ENCODE peak calls at places on chromosomes 3 and 15, in ten cellular contexts. M, S, I, R, N, Q, Y, C, V and A are unnamed samples.

GRCh38 chr3:196138927-196139680 is 57.2 kb upstream of the TFRC start:
- DNase-seq in C (peak; percentile 49), R (no peak), Y (no peak), I (peak; percentile 81), S (no peak), M (no peak), N (no peak), V (peak; percentile 57), Q (no peak), A (no peak)

GRCh38 chr3:24300949-24301348 is 193.7 kb downstream of the THRB start:
- DNase-seq in Y (no peak), Q (no peak), N (no peak), I (no peak), R (no peak), S (no peak), V (no peak), C (no peak), M (no peak), A (no peak)

GRCh38 chr3:179666436-179667035 is 13.7 kb downstream of the USP13 start:
- DNase-seq in M (peak; percentile 13), Q (peak; percentile 73), I (no peak), Y (peak; percentile 80), S (no peak), C (no peak), N (peak; percentile 86), R (no peak), V (peak; percentile 47), A (no peak)

GRCh38 chr3:129461022-129461421 is 21.0 kb downstream of the IFT122 start:
- DNase-seq in N (no peak), M (no peak), Q (no peak), S (no peak), V (no peak), Y (no peak), C (no peak), I (peak; percentile 81), R (no peak), A (no peak)

GRCh38 chr3:105823149-105823866 is 45.5 kb downstream of the CBLB start:
- DNase-seq in C (peak; percentile 72), Q (no peak), M (no peak), Y (no peak), I (peak; percentile 98), N (no peak), S (no peak), R (no peak), V (no peak), A (no peak)

GRCh38 chr3:1506090-1506489 is 413.3 kb downstream of the CNTN6 start:
- DNase-seq in I (no peak), R (no peak), N (no peak), S (no peak), C (no peak), Y (no peak), M (no peak), Q (no peak), V (no peak), A (no peak)

GRCh38 chr15:58875343-58875742 is 58.1 kb downstream of the SLTM start:
- DNase-seq in S (no peak), C (no peak), V (no peak), Q (no peak), I (peak; percentile 5), Y (no peak), M (no peak), R (no peak), N (no peak), A (no peak)

GRCh38 chr3:16386536-16386935 is 121.5 kb downstream of the OXNAD1 start:
- DNase-seq in R (no peak), N (no peak), I (no peak), M (no peak), Y (no peak), C (no peak), S (no peak), V (no peak), Q (no peak), A (no peak)

GRCh38 chr3:187641319-187641976 is 28.7 kb downstream of the SST start:
- DNase-seq in M (no peak), V (no peak), N (no peak), I (no peak), C (no peak), Y (no peak), Q (no peak), S (no peak), R (no peak), A (no peak)

GRCh38 chr15:89784686-89784960 is 8.5 kb downstream of the MESP2 start:
- DNase-seq in N (no peak), C (no peak), S (no peak), Q (no peak), V (no peak), M (no peak), Y (no peak), I (no peak), R (no peak), A (no peak)

GRCh38 chr3:13280122-13280790 is 139.9 kb downstream of the NUP210 start:
- DNase-seq in I (no peak), Y (no peak), C (peak; percentile 79), R (no peak), Q (no peak), V (no peak), S (no peak), N (peak; percentile 41), M (no peak), A (no peak)

GRCh38 chr3:39021029-39021428 is 30.7 kb downstream of the SCN11A start:
- DNase-seq in S (no peak), Y (no peak), M (no peak), N (no peak), V (no peak), I (no peak), Q (no peak), C (no peak), R (no peak), A (no peak)

GRCh38 chr15:64523240-64523639 is 62.9 kb downstream of the ZNF609 start:
- DNase-seq in R (no peak), V (no peak), Q (no peak), I (no peak), C (no peak), N (no peak), Y (no peak), M (no peak), S (no peak), A (no peak)

GRCh38 chr3:196237203-196237602 is 20.9 kb downstream of the SLC51A start:
- DNase-seq in S (no peak), M (no peak), V (no peak), Y (no peak), C (no peak), I (no peak), R (no peak), N (no peak), Q (no peak), A (no peak)

GRCh38 chr3:196991581-196992460 is 23.2 kb upstream of the PIGZ start:
- DNase-seq in M (no peak), Q (no peak), Y (no peak), I (no peak), R (no peak), N (no peak), C (peak; percentile 31), S (peak; percentile 32), V (no peak), A (no peak)

GRCh38 chr15:88623061-88623460 is 1.9 kb downstream of the AEN start:
- DNase-seq in V (no peak), M (no peak), Q (no peak), Y (no peak), I (peak; percentile 93), S (no peak), C (peak; percentile 98), R (no peak), N (no peak), A (no peak)

GRCh38 chr15:66472176-66472999 is 25.2 kb downstream of the SNAPC5 start:
- DNase-seq in I (peak; percentile 50), C (no peak), M (no peak), Q (no peak), V (no peak), S (no peak), Y (no peak), N (no peak), R (no peak), A (peak; percentile 80)
- H3K4me1 ChIP-seq in I (peaks cover 9% of the 10 kb centered on the region), C (peaks cover 12% of the 10 kb centered on the region), M (no peaks in the 10 kb centered on the region), Q (peaks cover 27% of the 10 kb centered on the region), V (no peaks in the 10 kb centered on the region), S (no peaks in the 10 kb centered on the region), Y (peaks cover 10% of the 10 kb centered on the region), N (no peaks in the 10 kb centered on the region), R (no peaks in the 10 kb centered on the region), A (peaks cover 21% of the 10 kb centered on the region)

DNA sequence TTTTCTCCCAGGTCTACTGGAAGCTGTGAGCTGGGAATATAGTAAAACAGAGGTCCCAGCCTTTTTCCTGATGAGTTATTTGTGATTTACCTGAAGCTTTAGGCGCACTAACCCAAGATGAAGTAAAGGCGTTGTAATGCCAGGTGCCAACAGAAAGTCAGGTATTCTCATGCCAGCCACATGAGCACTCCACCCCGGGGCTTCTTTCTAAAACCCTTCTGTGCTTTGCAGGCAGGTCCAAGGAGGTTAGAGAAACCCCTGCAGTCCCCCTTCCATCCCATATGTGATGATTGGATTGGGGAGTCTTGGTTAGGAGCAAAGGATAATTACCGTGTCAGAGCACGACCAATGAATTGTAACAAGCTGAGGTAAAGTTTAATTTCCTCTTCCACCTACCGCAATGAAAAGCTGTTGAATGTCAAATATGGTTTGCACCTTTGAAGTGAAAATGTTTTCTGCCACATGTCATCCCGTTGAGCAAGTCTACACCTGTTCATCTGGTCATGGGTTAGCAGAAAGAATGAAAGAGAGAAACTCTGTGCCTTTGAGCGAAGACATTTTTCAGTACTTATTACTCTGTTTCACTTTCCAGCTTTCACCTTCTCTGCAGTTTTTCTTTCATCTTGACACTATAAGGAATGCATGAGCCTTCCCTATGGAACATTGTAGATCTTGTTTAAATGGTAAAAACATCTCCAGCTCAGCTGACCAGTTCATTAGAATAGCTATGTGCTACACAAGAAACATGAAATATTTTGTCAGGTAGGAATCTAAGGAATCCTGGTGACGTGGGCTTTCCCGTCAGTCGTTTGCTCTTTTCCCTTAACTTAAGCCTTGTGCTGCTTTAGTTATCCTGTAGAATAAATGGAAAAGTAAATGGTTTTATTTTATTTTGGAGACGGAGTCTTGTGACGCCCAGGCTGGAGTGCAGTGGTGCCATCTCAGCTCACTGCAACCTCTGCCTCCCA is 204.6 kb upstream of the IL12A start:
- DNase-seq in Q (no peak), V (peak; percentile 59), C (no peak), S (no peak), R (no peak), Y (no peak), N (no peak), I (no peak), M (no peak), A (no peak)
- H3K27me3 ChIP-seq in Q (no peaks in the 10 kb centered on the region), V (no peaks in the 10 kb centered on the region), C (no peaks in the 10 kb centered on the region), S (no peaks in the 10 kb centered on the region), R (no peaks in the 10 kb centered on the region), Y (no peaks in the 10 kb centered on the region), N (no peaks in the 10 kb centered on the region), I (no peaks in the 10 kb centered on the region), M (no peaks in the 10 kb centered on the region), A (no peaks in the 10 kb centered on the region)

GRCh38 chr3:14388200-14388599 is 14.2 kb upstream of the SLC6A6 start:
- DNase-seq in I (peak; percentile 19), R (no peak), C (peak; percentile 58), M (no peak), S (no peak), N (no peak), Q (no peak), V (no peak), Y (no peak), A (no peak)
- H3K4me3 ChIP-seq in I (no peak overlapping the region), R (no peak overlapping the region), C (no peak overlapping the region), M (no peak overlapping the region), S (no peak overlapping the region), N (no peak overlapping the region), Q (no peak overlapping the region), V (no peak overlapping the region), Y (no peak overlapping the region), A (no peak overlapping the region)

DNA sequence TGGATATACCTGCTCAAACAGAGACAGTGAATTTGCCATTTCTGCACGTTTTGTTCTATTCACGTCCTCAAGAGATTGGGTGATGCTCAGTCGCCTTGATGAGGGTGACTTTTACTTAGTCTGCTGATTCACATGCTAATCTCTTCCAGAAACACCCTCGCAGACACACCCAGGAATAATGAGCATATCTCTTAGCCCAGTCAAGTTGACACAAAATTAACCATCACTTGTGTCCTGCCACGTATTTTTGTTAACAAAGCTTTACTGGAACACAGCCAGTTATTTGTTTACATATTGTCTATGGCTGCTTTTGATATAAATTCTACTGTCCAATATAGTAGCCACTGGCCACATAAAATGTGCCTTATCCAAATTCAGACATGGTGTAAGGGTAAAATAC is 218.3 kb downstream of the FHIT start:
- DNase-seq in S (no peak), N (no peak), Q (no peak), M (no peak), V (no peak), R (no peak), I (no peak), C (no peak), Y (no peak), A (no peak)
- H3K4me1 ChIP-seq in S (no peaks in the 10 kb centered on the region), N (no peaks in the 10 kb centered on the region), Q (no peaks in the 10 kb centered on the region), M (no peaks in the 10 kb centered on the region), V (no peaks in the 10 kb centered on the region), R (no peaks in the 10 kb centered on the region), I (no peaks in the 10 kb centered on the region), C (no peaks in the 10 kb centered on the region), Y (no peaks in the 10 kb centered on the region), A (no peaks in the 10 kb centered on the region)